ENCODE peak calls at places on chromosome 10, in seven cellular contexts. One of them, this sample, is unnamed.

GRCh38 chr10:133008196-133008595 is 65.8 kb upstream of the CFAP46 start:
- DNase-seq in fibroblast of the aortic adventitia: no peak
- DNase-seq in CD8-positive, alpha-beta T cell: no peak
- DNase-seq in PC-3: no peak
- DNase-seq in mesothelial cell of epicardium: no peak
- DNase-seq in T-helper 17 cell: no peak
- DNase-seq in activated naive CD8-positive, alpha-beta T cell treated with anti-CD3 and anti-CD28 coated beads, Interleukin-2, amount 10 ng/mL, durations not matched to agents 7 days and 5 days: no peak
- DNase-seq in this sample: no peak

GRCh38 chr10:88901610-88902327 is 21.7 kb downstream of the STAMBPL1 start:
- DNase-seq in activated naive CD8-positive, alpha-beta T cell treated with anti-CD3 and anti-CD28 coated beads, Interleukin-2, amount 10 ng/mL, durations not matched to agents 7 days and 5 days: no peak
- DNase-seq in PC-3: no peak
- DNase-seq in fibroblast of the aortic adventitia: peak; percentile 68
- DNase-seq in T-helper 17 cell: no peak
- DNase-seq in CD8-positive, alpha-beta T cell: no peak
- DNase-seq in mesothelial cell of epicardium: no peak
- DNase-seq in this sample: no peak

GRCh38 chr10:125661942-125662515 is 20.9 kb downstream of the TEX36 start:
- DNase-seq in fibroblast of the aortic adventitia: peak; percentile 94
- DNase-seq in T-helper 17 cell: no peak
- DNase-seq in CD8-positive, alpha-beta T cell: no peak
- DNase-seq in PC-3: peak; percentile 93
- DNase-seq in mesothelial cell of epicardium: no peak
- DNase-seq in activated naive CD8-positive, alpha-beta T cell treated with anti-CD3 and anti-CD28 coated beads, Interleukin-2, amount 10 ng/mL, durations not matched to agents 7 days and 5 days: no peak
- DNase-seq in this sample: no peak

GRCh38 chr10:46515402-46516192 is 40.9 kb downstream of the GPRIN2 start:
- DNase-seq in CD8-positive, alpha-beta T cell: no peak
- DNase-seq in mesothelial cell of epicardium: no peak
- DNase-seq in T-helper 17 cell: no peak
- DNase-seq in PC-3: no peak
- DNase-seq in activated naive CD8-positive, alpha-beta T cell treated with anti-CD3 and anti-CD28 coated beads, Interleukin-2, amount 10 ng/mL, durations not matched to agents 7 days and 5 days: no peak
- DNase-seq in fibroblast of the aortic adventitia: no peak
- DNase-seq in this sample: no peak

GRCh38 chr10:75655791-75656451 is 224.5 kb downstream of the LRMDA start:
- DNase-seq in mesothelial cell of epicardium: no peak
- DNase-seq in PC-3: peak; percentile 84
- DNase-seq in CD8-positive, alpha-beta T cell: no peak
- DNase-seq in activated naive CD8-positive, alpha-beta T cell treated with anti-CD3 and anti-CD28 coated beads, Interleukin-2, amount 10 ng/mL, durations not matched to agents 7 days and 5 days: no peak
- DNase-seq in fibroblast of the aortic adventitia: peak; percentile 93
- DNase-seq in T-helper 17 cell: no peak
- DNase-seq in this sample: no peak

GRCh38 chr10:113099431-113100298 is 149.6 kb downstream of the TCF7L2 start:
- DNase-seq in T-helper 17 cell: no peak
- DNase-seq in fibroblast of the aortic adventitia: peak; percentile 47
- DNase-seq in CD8-positive, alpha-beta T cell: no peak
- DNase-seq in PC-3: no peak
- DNase-seq in mesothelial cell of epicardium: no peak
- DNase-seq in activated naive CD8-positive, alpha-beta T cell treated with anti-CD3 and anti-CD28 coated beads, Interleukin-2, amount 10 ng/mL, durations not matched to agents 7 days and 5 days: no peak
- DNase-seq in this sample: no peak

GRCh38 chr10:46546591-46547330 is 9.7 kb downstream of the GPRIN2 start:
- DNase-seq in activated naive CD8-positive, alpha-beta T cell treated with anti-CD3 and anti-CD28 coated beads, Interleukin-2, amount 10 ng/mL, durations not matched to agents 7 days and 5 days: peak; percentile 28
- DNase-seq in PC-3: peak; percentile 63
- DNase-seq in T-helper 17 cell: no peak
- DNase-seq in fibroblast of the aortic adventitia: no peak
- DNase-seq in CD8-positive, alpha-beta T cell: no peak
- DNase-seq in mesothelial cell of epicardium: peak; percentile 19
- DNase-seq in this sample: no peak

GRCh38 chr10:126147866-126148578 is 240.3 kb downstream of the ADAM12 start:
- DNase-seq in fibroblast of the aortic adventitia: peak; percentile 79
- DNase-seq in PC-3: no peak
- DNase-seq in activated naive CD8-positive, alpha-beta T cell treated with anti-CD3 and anti-CD28 coated beads, Interleukin-2, amount 10 ng/mL, durations not matched to agents 7 days and 5 days: no peak
- DNase-seq in T-helper 17 cell: no peak
- DNase-seq in CD8-positive, alpha-beta T cell: no peak
- DNase-seq in mesothelial cell of epicardium: no peak
- DNase-seq in this sample: no peak

This sample was measured in activated T-helper 1 cell treated with Interleukin-2 at 50 U/mL for 16 hours.